ENCODE peak calls at places on chromosome 22, in four cellular contexts. S, V, D and Z are unnamed samples.

GRCh38 chr22:46748948-46749681 is 11.1 kb upstream of the CERK start:
- DNase-seq in S (no peak), V (peak; percentile 73), D (no peak), Z (peak; percentile 52)

GRCh38 chr22:31081963-31082605 is 966 bp downstream of the SMTN start:
- DNase-seq in D (no peak), V (peak; percentile 46), S (no peak), Z (no peak)

GRCh38 chr22:37818397-37819099 is 4.6 kb upstream of the GALR3 start:
- DNase-seq in D (peak; percentile 77), S (peak; percentile 71), V (peak; percentile 62), Z (peak; percentile 55)

GRCh38 chr22:50141891-50142363 is 28.6 kb upstream of the PANX2 start:
- DNase-seq in D (no peak), V (peak; percentile 44), S (no peak), Z (no peak)

GRCh38 chr22:17369553-17370035 is 334 bp downstream of the CECR2 start:
- DNase-seq in V (peak; percentile 1), S (no peak), D (peak; percentile 78), Z (no peak)

GRCh38 chr22:31284241-31284745 is 8.0 kb downstream of the PIK3IP1 start:
- DNase-seq in S (no peak), D (no peak), V (no peak), Z (no peak)

GRCh38 chr22:23557467-23557866 is 22.6 kb downstream of the IGLL1 start:
- DNase-seq in S (no peak), V (no peak), D (no peak), Z (no peak)

GRCh38 chr22:47384977-47385376 is 622.5 kb downstream of the TBC1D22A start:
- DNase-seq in D (no peak), S (no peak), V (no peak), Z (no peak)

GRCh38 chr22:24977370-24978230 is 25.1 kb downstream of the KIAA1671 start:
- DNase-seq in D (peak; percentile 68), V (peak; percentile 54), S (peak; percentile 72), Z (no peak)

GRCh38 chr22:49998718-49999062 is 13.9 kb downstream of the IL17REL start:
- DNase-seq in S (no peak), D (no peak), V (no peak), Z (no peak)

GRCh38 chr22:30649430-30650007 is 13.9 kb downstream of the SLC35E4 start:
- DNase-seq in D (peak; percentile 68), V (peak; percentile 65), S (peak; percentile 85), Z (no peak)

GRCh38 chr22:48154943-48155240 is 1392.4 kb downstream of the TBC1D22A start:
- DNase-seq in D (no peak), S (no peak), V (no peak), Z (no peak)

GRCh38 chr22:37753746-37754145 is 54.0 kb upstream of the GCAT start:
- DNase-seq in S (no peak), D (no peak), V (no peak), Z (no peak)

GRCh38 chr22:24402460-24403192 is 24.8 kb upstream of the ADORA2A start:
- DNase-seq in V (peak; percentile 94), S (peak; percentile 95), D (peak; percentile 84), Z (no peak)

GRCh38 chr22:49961601-49962011 is 1.0 kb downstream of the PIM3 start:
- DNase-seq in S (peak; percentile 38), V (no peak), D (peak; percentile 64), Z (no peak)

GRCh38 chr22:45887202-45888131 is 89.5 kb downstream of the WNT7B start:
- DNase-seq in V (no peak), S (no peak), D (peak; percentile 44), Z (no peak)

GRCh38 chr22:45502215-45503070 is at the start of gene FBLN1:
- DNase-seq in V (peak; percentile 56), D (peak; percentile 62), S (no peak), Z (no peak)

GRCh38 chr22:30890689-30891442 is 77.7 kb downstream of the MORC2 start:
- DNase-seq in S (peak; percentile 29), V (peak; percentile 12), D (peak; percentile 71), Z (no peak)

GRCh38 chr22:49705631-49706352 is 121.9 kb downstream of the BRD1 start:
- DNase-seq in S (no peak), V (no peak), D (no peak), Z (no peak)

GRCh38 chr22:49093192-49093880 is 734.3 kb downstream of the BRD1 start:
- DNase-seq in V (no peak), D (peak; percentile 34), S (no peak), Z (no peak)

GRCh38 chr22:47612136-47612910 is 849.9 kb downstream of the TBC1D22A start:
- DNase-seq in S (no peak), D (peak; percentile 5), V (no peak), Z (no peak)

GRCh38 chr22:38230108-38230825 is 28.5 kb downstream of the MAFF start:
- DNase-seq in D (no peak), S (peak; percentile 85), V (peak; percentile 58), Z (peak; percentile 68)

GRCh38 chr22:38982008-38982927 is at the start of gene APOBEC3B:
- DNase-seq in S (peak; percentile 95), D (peak; percentile 89), V (peak; percentile 97), Z (peak; percentile 58)

GRCh38 chr22:24693359-24693758 is 81.2 kb downstream of the PIWIL3 start:
- DNase-seq in S (no peak), V (no peak), D (no peak), Z (no peak)

GRCh38 chr22:18031670-18032454 is 7.5 kb upstream of the MICAL3 start:
- DNase-seq in S (no peak), V (peak; percentile 85), D (peak; percentile 89), Z (no peak)

DNA sequence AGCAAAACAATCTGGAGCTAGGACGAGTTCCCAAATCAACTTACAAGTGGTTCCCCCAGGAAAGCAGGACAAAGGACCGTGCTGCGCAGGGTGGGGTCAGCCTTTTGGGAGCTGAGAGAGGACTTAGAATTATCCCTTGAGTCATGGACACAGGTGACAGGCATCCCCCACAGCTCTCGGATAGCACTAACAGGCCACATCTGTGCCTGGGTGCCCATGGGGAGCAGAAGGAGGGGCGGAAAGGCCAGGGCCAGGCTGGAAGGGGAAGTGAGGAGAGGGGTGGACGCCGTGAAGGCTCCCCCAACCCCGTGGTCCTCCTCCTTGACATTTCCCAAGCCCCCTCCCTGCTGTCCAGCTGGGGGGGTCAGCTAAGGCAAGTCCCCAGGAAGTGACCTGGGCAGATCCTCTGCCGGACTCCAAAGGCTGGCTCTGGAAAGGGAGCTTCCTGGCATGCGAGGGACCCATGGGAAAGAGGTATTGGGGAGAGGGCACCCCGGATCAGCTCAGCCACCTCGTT is 31.6 kb upstream of the A4GALT start:
- DNase-seq in D (peak; percentile 58), V (no peak), S (no peak), Z (no peak)
- H3K4me1 ChIP-seq in D (no peaks in the 10 kb centered on the region), V (peaks cover 11% of the 10 kb centered on the region), S (no peaks in the 10 kb centered on the region), Z (no peaks in the 10 kb centered on the region)

GRCh38 chr22:27438271-27438980 is 363.1 kb downstream of the MN1 start:
- DNase-seq in V (no peak), D (peak; percentile 69), S (peak; percentile 31), Z (no peak)
- H3K4me3 ChIP-seq in V (no peak overlapping the region), D (peak overlapping the region; percentile 51), S (no peak overlapping the region), Z (no peak overlapping the region)

GRCh38 chr22:28479912-28480311 is 199.7 kb downstream of the TTC28 start:
- DNase-seq in S (no peak), D (no peak), V (no peak), Z (no peak)
- H3K27ac ChIP-seq in S (no peak overlapping the region), D (no peak overlapping the region), V (no peak overlapping the region), Z (no peak overlapping the region)

GRCh38 chr22:36452473-36453265 is 28.8 kb downstream of the TXN2 start:
- DNase-seq in D (no peak), S (no peak), V (no peak), Z (no peak)
- H3K4me1 ChIP-seq in D (peaks cover 50% of the 10 kb centered on the region), S (peaks cover 13% of the 10 kb centered on the region), V (peaks cover 35% of the 10 kb centered on the region), Z (peaks cover 58% of the 10 kb centered on the region)

GRCh38 chr22:20395181-20395896 is 1.4 kb downstream of the ZNF74 start:
- DNase-seq in S (no peak), D (no peak), V (no peak), Z (no peak)
- H3K4me3 ChIP-seq in S (no peak overlapping the region), D (no peak overlapping the region), V (no peak overlapping the region), Z (no peak overlapping the region)

GRCh38 chr22:43905681-43906080 is 13.9 kb upstream of the PNPLA5 start:
- DNase-seq in D (no peak), V (no peak), S (no peak), Z (no peak)

GRCh38 chr22:43911351-43911750 is 12.3 kb upstream of the PNPLA3 start:
- DNase-seq in V (no peak), S (no peak), D (no peak), Z (no peak)

GRCh38 chr22:43910178-43910695 is 13.4 kb upstream of the PNPLA3 start:
- DNase-seq in V (no peak), S (no peak), D (no peak), Z (no peak)

GRCh38 chr22:43909708-43910107 is 13.9 kb upstream of the PNPLA3 start:
- DNase-seq in S (no peak), D (no peak), V (no peak), Z (no peak)
- H3K27ac ChIP-seq in S (no peak overlapping the region), D (no peak overlapping the region), V (no peak overlapping the region), Z (no peak overlapping the region)